ENCODE peak calls at places on chromosomes 6 and 20, in six cellular contexts. A is psoas muscle, Y is hepatocyte, G is breast epithelium, J is Peyer's patch, C is H1. M is an unnamed sample. For H3K4me1, the result is how much of the 10 kb centered on the place peaks cover.

GRCh38 chr6:158630944-158631616 is 13.5 kb downstream of the DYNLT1 start:
- DNase-seq in A (peak), Y (no peak), G (peak), J (peak), C (no peak), M (peak)

GRCh38 chr6:169320013-169320412 is 66.4 kb upstream of the THBS2 start:
- DNase-seq in A (no peak), Y (no peak), G (no peak), J (no peak), C (no peak), M (no peak)

GRCh38 chr20:34980543-34981213 is 25.0 kb downstream of the MYH7B start:
- DNase-seq in A (peak), Y (peak), G (no peak), J (no peak), C (no peak), M (no peak)

GRCh38 chr6:133343220-133343619 is 102.1 kb downstream of the EYA4 start:
- DNase-seq in A (no peak), Y (no peak), G (no peak), J (no peak), C (no peak), M (no peak)

GRCh38 chr20:13990465-13990864 is at the start of gene SEL1L2:
- DNase-seq in A (no peak), Y (peak), G (no peak), J (no peak), C (no peak), M (no peak)

GRCh38 chr6:161486326-161486725 is 212.5 kb upstream of the AGPAT4 start:
- DNase-seq in A (peak), Y (peak), G (no peak), J (no peak), C (no peak), M (peak)

GRCh38 chr6:27031302-27031701 is 216.2 kb upstream of the PRSS16 start:
- DNase-seq in A (no peak), Y (no peak), G (no peak), J (no peak), C (no peak), M (no peak)

GRCh38 chr6:30042476-30042875 is 18.6 kb upstream of the POLR1H start:
- DNase-seq in A (no peak), Y (no peak), G (no peak), J (no peak), C (no peak), M (no peak)

GRCh38 chr6:89044988-89045387 is 35.6 kb upstream of the PNRC1 start:
- DNase-seq in A (no peak), Y (no peak), G (no peak), J (no peak), C (no peak), M (no peak)

GRCh38 chr20:23228912-23229311 is 121.7 kb upstream of the NXT1 start:
- DNase-seq in A (no peak), Y (no peak), G (no peak), J (no peak), C (no peak), M (no peak)

GRCh38 chr6:129516787-129517186 is 193.2 kb downstream of the ARHGAP18 start:
- DNase-seq in A (no peak), Y (no peak), G (no peak), J (no peak), C (no peak), M (no peak)

GRCh38 chr20:18094191-18094590 is 36.5 kb upstream of the OVOL2 start:
- DNase-seq in A (no peak), Y (no peak), G (no peak), J (no peak), C (no peak), M (no peak)

GRCh38 chr6:161067749-161068148 is 76.2 kb downstream of the MAP3K4 start:
- DNase-seq in A (no peak), Y (no peak), G (no peak), J (no peak), C (no peak), M (no peak)

GRCh38 chr20:59664389-59665055 is 60.2 kb downstream of the PHACTR3 start:
- DNase-seq in A (no peak), Y (no peak), G (no peak), J (no peak), C (no peak), M (no peak)

GRCh38 chr20:23092409-23092756 is 6.3 kb upstream of the CD93 start:
- DNase-seq in A (no peak), Y (no peak), G (no peak), J (peak), C (no peak), M (peak)

GRCh38 chr6:158660331-158660730 is 10.5 kb downstream of the SYTL3 start:
- DNase-seq in A (no peak), Y (peak), G (no peak), J (peak), C (no peak), M (no peak)

GRCh38 chr6:110661426-110661825 is 153.8 kb downstream of the CDK19 start:
- DNase-seq in A (no peak), Y (no peak), G (no peak), J (no peak), C (no peak), M (no peak)

GRCh38 chr6:18586133-18586532 is 199.0 kb downstream of the RNF144B start:
- DNase-seq in A (no peak), Y (no peak), G (no peak), J (no peak), C (no peak), M (no peak)

GRCh38 chr6:12280458-12280857 is 9.7 kb upstream of the EDN1 start:
- DNase-seq in A (no peak), Y (no peak), G (no peak), J (no peak), C (no peak), M (peak)

GRCh38 chr6:12278915-12279314 is 11.2 kb upstream of the EDN1 start:
- DNase-seq in A (no peak), Y (no peak), G (no peak), J (no peak), C (no peak), M (no peak)

GRCh38 chr6:12279322-12280098 is 10.7 kb upstream of the EDN1 start:
- DNase-seq in A (no peak), Y (no peak), G (no peak), J (no peak), C (no peak), M (no peak)

GRCh38 chr6:12283904-12284303 is 6.3 kb upstream of the EDN1 start:
- DNase-seq in A (no peak), Y (no peak), G (no peak), J (no peak), C (no peak), M (no peak)

GRCh38 chr6:12280901-12281300 is 9.3 kb upstream of the EDN1 start:
- DNase-seq in A (no peak), Y (no peak), G (no peak), J (no peak), C (no peak), M (no peak)
- H3K27ac ChIP-seq in A (no peak), Y (no peak), G (no peak), J (no peak), C (no peak), M (no peak)

GRCh38 chr20:62818592-62819493 is 2.0 kb downstream of the COL9A3 start:
- DNase-seq in A (peak), Y (peak), G (no peak), J (no peak), C (no peak), M (peak)

GRCh38 chr20:62820962-62821725 is 4.3 kb downstream of the COL9A3 start:
- DNase-seq in A (no peak), Y (no peak), G (no peak), J (no peak), C (no peak), M (no peak)

GRCh38 chr20:62819494-62820174 is 2.8 kb downstream of the COL9A3 start:
- DNase-seq in A (no peak), Y (no peak), G (no peak), J (no peak), C (no peak), M (no peak)

GRCh38 chr20:62821726-62822210 is 4.9 kb downstream of the COL9A3 start:
- DNase-seq in A (no peak), Y (no peak), G (no peak), J (no peak), C (no peak), M (no peak)

GRCh38 chr20:62820208-62820961 is 3.5 kb downstream of the COL9A3 start:
- DNase-seq in A (no peak), Y (no peak), G (no peak), J (no peak), C (no peak), M (no peak)
- H3K4me1 ChIP-seq in A (under half), Y (under half), G (under half), J (under half), C (under half), M (under half)

DNA sequence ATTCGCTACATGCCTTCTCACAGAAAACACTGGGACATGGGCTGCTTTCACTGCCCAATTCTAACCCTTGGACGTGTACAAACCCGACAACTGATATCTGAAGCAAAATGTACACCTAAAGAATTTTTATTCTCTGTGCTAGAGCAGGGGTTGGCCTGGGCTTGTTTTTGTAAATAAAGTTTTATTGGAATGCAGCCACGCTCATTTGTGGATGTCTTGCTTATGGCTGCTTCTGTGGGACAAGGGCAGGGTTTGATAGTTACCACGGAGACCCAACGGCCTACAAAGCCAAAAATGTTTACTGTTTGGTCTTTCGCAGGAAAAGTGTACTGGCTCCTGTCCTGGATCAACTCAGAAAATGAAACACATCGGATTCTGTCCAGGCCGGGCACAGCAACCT is 58.1 kb upstream of the APCDD1L start:
- DNase-seq in A (no peak), Y (no peak), G (no peak), J (no peak), C (no peak), M (no peak)
- H3K27ac ChIP-seq in A (no peak), Y (no peak), G (no peak), J (no peak), C (no peak), M (no peak)

DNA sequence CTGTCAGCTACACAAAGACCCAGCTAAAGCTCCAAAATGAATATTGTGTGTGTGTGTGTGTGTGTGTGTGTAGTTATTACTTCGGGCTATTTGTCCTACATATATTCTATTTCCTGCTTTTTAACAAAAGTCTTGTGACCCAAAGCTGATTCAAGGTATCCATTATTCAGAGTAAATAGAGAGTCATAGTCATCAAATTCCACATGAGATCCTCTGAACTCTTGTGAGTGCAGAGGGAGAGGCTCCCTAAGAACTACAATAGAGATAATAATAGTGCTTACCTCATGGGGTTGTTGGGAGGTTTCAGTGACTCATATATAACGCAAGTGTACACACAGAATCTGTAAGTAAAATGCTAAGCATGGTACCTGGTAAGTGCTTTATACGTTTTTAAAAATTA is 95.6 kb upstream of the SHLD1 start:
- DNase-seq in A (no peak), Y (peak), G (no peak), J (no peak), C (no peak), M (peak)
- H3K4me1 ChIP-seq in A (under half), Y (under half), G (under half), J (under half), C (under half), M (under half)

GRCh38 chr6:42690872-42691271 is 31.5 kb downstream of the PRPH2 start:
- DNase-seq in A (no peak), Y (no peak), G (no peak), J (no peak), C (no peak), M (no peak)

GRCh38 chr6:42696526-42697267 is 25.7 kb downstream of the PRPH2 start:
- DNase-seq in A (no peak), Y (no peak), G (no peak), J (peak), C (no peak), M (no peak)

GRCh38 chr6:42692151-42692911 is 30.1 kb downstream of the PRPH2 start:
- DNase-seq in A (no peak), Y (no peak), G (no peak), J (peak), C (no peak), M (peak)

GRCh38 chr6:42694586-42694985 is 27.8 kb downstream of the PRPH2 start:
- DNase-seq in A (no peak), Y (no peak), G (no peak), J (peak), C (no peak), M (no peak)

DNA sequence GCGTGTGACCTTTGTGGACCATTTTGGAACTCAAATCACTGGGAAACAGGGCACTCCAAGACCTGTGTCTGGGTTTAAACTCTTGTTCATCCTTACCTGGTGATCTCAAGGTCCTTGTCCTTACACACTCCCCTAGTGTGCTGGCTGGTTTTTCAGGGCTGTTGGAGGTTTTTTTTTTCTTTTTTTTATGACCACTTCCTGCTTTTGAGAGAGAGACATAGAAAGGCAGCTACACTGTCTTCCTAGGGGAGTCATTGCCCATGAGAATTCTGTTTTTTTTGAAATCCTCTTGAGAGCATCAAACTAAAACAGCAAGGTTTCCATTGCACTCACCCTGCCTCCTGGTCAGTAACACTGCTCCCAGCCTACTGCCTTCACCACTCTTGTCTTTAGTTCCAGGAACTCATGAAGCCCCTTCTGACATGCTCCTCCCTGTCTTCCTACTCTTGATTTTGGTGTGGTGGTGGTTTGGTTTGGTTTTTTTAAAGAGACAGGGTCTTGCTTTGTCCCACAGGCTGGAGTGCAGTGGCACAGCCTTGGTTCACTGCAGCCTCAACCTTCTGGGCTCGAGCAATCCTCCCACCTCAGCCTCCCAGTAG is 28.6 kb downstream of the PRPH2 start:
- DNase-seq in A (no peak), Y (no peak), G (no peak), J (peak), C (no peak), M (no peak)
- H3K27ac ChIP-seq in A (peak), Y (no peak), G (peak), J (no peak), C (no peak), M (peak)

DNA sequence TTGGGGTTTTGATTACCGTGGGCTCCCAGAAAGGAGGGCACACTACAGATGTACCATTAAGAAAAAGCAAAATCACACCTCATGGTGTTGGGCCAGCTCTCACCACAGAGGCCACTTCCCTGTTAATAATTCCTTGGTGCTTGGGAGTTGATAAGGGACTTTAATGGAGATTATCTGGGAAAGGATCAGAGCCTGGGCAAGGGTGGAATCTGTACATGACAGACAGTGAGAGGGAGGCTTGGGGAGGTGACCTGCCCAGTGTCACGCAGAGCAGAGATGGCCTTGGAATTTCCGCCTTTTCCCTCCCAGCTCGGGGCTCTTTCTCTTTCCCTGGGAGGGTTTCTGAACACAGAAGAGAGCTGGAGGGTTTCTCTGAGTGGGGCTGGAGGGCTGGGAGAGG is 16.6 kb upstream of the KCNK16 start:
- DNase-seq in A (no peak), Y (no peak), G (no peak), J (no peak), C (no peak), M (peak)
- H3K4me1 ChIP-seq in A (under half), Y (under half), G (under half), J (under half), C (under half), M (under half)

M was measured in cardiac muscle cell.